ENCODE peak calls at places on chromosome 5, in six cellular contexts. One of them, this sample, is unnamed. For H3K9me3, the result is how much of the 10 kb centered on the place peaks cover.

GRCh38 chr5:86875539-86875938 is 257.8 kb downstream of the COX7C start:
- DNase-seq in ovary: no peak
- DNase-seq in lower lobe of right lung: no peak
- DNase-seq in tibial artery: no peak
- DNase-seq in heart right ventricle: no peak
- DNase-seq in IMR-90: no peak
- DNase-seq in this sample: no peak

GRCh38 chr5:33166522-33166921 is 274.2 kb upstream of the TARS1 start:
- DNase-seq in lower lobe of right lung: no peak
- DNase-seq in heart right ventricle: no peak
- DNase-seq in IMR-90: no peak
- DNase-seq in ovary: no peak
- DNase-seq in tibial artery: no peak
- DNase-seq in this sample: no peak

GRCh38 chr5:140926211-140926902 is at the start of gene PCDHAC1:
- DNase-seq in tibial artery: peak
- DNase-seq in IMR-90: no peak
- DNase-seq in lower lobe of right lung: peak
- DNase-seq in heart right ventricle: peak
- DNase-seq in ovary: peak
- DNase-seq in this sample: no peak

GRCh38 chr5:108312258-108312657 is 69.6 kb downstream of the FBXL17 start:
- DNase-seq in IMR-90: no peak
- DNase-seq in lower lobe of right lung: no peak
- DNase-seq in ovary: no peak
- DNase-seq in tibial artery: no peak
- DNase-seq in heart right ventricle: no peak
- DNase-seq in this sample: no peak

GRCh38 chr5:132369471-132370240 is at the start of gene SLC22A5:
- DNase-seq in ovary: peak
- DNase-seq in IMR-90: peak
- DNase-seq in tibial artery: peak
- DNase-seq in lower lobe of right lung: peak
- DNase-seq in heart right ventricle: peak
- DNase-seq in this sample: peak

GRCh38 chr5:173327948-173328895 is at the start of gene STC2:
- DNase-seq in IMR-90: peak
- DNase-seq in lower lobe of right lung: peak
- DNase-seq in heart right ventricle: peak
- DNase-seq in tibial artery: peak
- DNase-seq in ovary: no peak
- DNase-seq in this sample: no peak

GRCh38 chr5:80192507-80193241 is 63.2 kb downstream of the SERINC5 start:
- DNase-seq in tibial artery: no peak
- DNase-seq in lower lobe of right lung: no peak
- DNase-seq in heart right ventricle: no peak
- DNase-seq in ovary: peak
- DNase-seq in IMR-90: peak
- DNase-seq in this sample: no peak

GRCh38 chr5:134917070-134917831 is 12.3 kb downstream of the PCBD2 start:
- DNase-seq in ovary: no peak
- DNase-seq in lower lobe of right lung: no peak
- DNase-seq in heart right ventricle: no peak
- DNase-seq in tibial artery: no peak
- DNase-seq in IMR-90: no peak
- DNase-seq in this sample: no peak

GRCh38 chr5:65812648-65813047 is 90.6 kb downstream of the NLN start:
- DNase-seq in heart right ventricle: no peak
- DNase-seq in IMR-90: no peak
- DNase-seq in ovary: no peak
- DNase-seq in tibial artery: no peak
- DNase-seq in lower lobe of right lung: no peak
- DNase-seq in this sample: peak

GRCh38 chr5:36414869-36415282 is 113.2 kb upstream of the RANBP3L start:
- DNase-seq in lower lobe of right lung: no peak
- DNase-seq in tibial artery: no peak
- DNase-seq in IMR-90: peak
- DNase-seq in ovary: no peak
- DNase-seq in heart right ventricle: no peak
- DNase-seq in this sample: no peak

GRCh38 chr5:115472601-115473000 is 72.0 kb downstream of the FEM1C start:
- DNase-seq in lower lobe of right lung: no peak
- DNase-seq in heart right ventricle: peak
- DNase-seq in tibial artery: no peak
- DNase-seq in ovary: no peak
- DNase-seq in IMR-90: no peak
- DNase-seq in this sample: no peak

GRCh38 chr5:7348168-7348802 is 47.7 kb upstream of the ADCY2 start:
- DNase-seq in lower lobe of right lung: no peak
- DNase-seq in IMR-90: no peak
- DNase-seq in tibial artery: no peak
- DNase-seq in ovary: no peak
- DNase-seq in heart right ventricle: no peak
- DNase-seq in this sample: no peak

DNA sequence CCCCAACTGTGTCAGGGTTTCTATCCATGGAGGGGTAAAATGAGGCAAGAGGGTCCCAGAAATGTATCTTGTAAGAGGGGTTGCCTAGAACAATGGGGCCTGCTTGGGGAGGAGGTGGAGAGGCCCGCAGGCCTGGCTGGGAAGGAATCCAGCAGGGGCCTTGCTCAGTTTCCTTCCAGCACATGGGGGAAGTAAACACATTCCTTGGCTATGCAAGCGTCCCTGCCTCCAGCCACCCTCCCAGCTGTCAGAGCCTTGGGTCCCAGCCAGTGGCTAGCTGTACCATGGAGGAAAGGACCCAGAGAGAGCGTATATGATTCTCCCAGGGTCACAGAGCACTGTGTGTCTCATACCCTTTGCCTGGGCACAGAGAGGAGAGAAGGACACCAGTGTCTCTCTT is 71.1 kb upstream of the IL17B start:
- DNase-seq in lower lobe of right lung: no peak
- DNase-seq in tibial artery: peak
- DNase-seq in heart right ventricle: peak
- DNase-seq in IMR-90: peak
- DNase-seq in ovary: peak
- DNase-seq in this sample: no peak
- H3K27ac ChIP-seq in lower lobe of right lung: peak
- H3K27ac ChIP-seq in tibial artery: peak
- H3K27ac ChIP-seq in heart right ventricle: peak
- H3K27ac ChIP-seq in IMR-90: peak
- H3K27ac ChIP-seq in ovary: peak
- H3K27ac ChIP-seq in this sample: no peak

DNA sequence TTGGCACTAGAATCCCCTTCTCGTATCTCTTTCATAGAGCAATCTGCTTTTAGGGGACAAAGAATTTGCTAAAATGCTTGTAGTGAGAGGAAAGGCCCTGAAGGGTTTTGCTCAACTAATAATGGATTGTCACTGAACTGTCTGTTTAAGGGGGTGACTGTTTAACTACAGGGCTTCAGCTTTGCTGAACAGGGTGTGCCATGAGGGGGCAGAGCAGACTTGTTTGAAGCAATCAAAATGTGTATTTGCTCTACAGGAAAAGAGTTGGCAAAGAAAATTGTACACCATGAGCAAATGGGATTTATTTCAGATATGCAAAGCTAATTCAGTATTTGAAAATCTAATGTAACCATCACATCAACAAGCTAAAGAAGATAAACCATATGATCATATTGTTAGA is 154.3 kb downstream of the GABRG2 start:
- DNase-seq in IMR-90: no peak
- DNase-seq in ovary: no peak
- DNase-seq in lower lobe of right lung: no peak
- DNase-seq in tibial artery: no peak
- DNase-seq in heart right ventricle: no peak
- DNase-seq in this sample: no peak
- H3K9me3 ChIP-seq in IMR-90: under half
- H3K9me3 ChIP-seq in ovary: under half
- H3K9me3 ChIP-seq in lower lobe of right lung: under half
- H3K9me3 ChIP-seq in tibial artery: under half
- H3K9me3 ChIP-seq in heart right ventricle: under half
- H3K9me3 ChIP-seq in this sample: under half

GRCh38 chr5:81749186-81749561 is 1.7 kb downstream of the SSBP2 start:
- DNase-seq in ovary: peak
- DNase-seq in lower lobe of right lung: no peak
- DNase-seq in tibial artery: no peak
- DNase-seq in heart right ventricle: no peak
- DNase-seq in IMR-90: no peak
- DNase-seq in this sample: no peak
- H3K27ac ChIP-seq in ovary: peak
- H3K27ac ChIP-seq in lower lobe of right lung: peak
- H3K27ac ChIP-seq in tibial artery: peak
- H3K27ac ChIP-seq in heart right ventricle: peak
- H3K27ac ChIP-seq in IMR-90: no peak
- H3K27ac ChIP-seq in this sample: peak

GRCh38 chr5:181142054-181142453 is 5.3 kb upstream of the OR2V2 start:
- DNase-seq in heart right ventricle: no peak
- DNase-seq in lower lobe of right lung: no peak
- DNase-seq in IMR-90: no peak
- DNase-seq in tibial artery: no peak
- DNase-seq in ovary: no peak
- DNase-seq in this sample: no peak
- H3K9me3 ChIP-seq in heart right ventricle: under half
- H3K9me3 ChIP-seq in lower lobe of right lung: under half
- H3K9me3 ChIP-seq in IMR-90: under half
- H3K9me3 ChIP-seq in tibial artery: under half
- H3K9me3 ChIP-seq in ovary: under half
- H3K9me3 ChIP-seq in this sample: under half

GRCh38 chr5:143141652-143142051 is 261.8 kb downstream of the NR3C1 start:
- DNase-seq in IMR-90: no peak
- DNase-seq in tibial artery: peak
- DNase-seq in heart right ventricle: no peak
- DNase-seq in ovary: no peak
- DNase-seq in lower lobe of right lung: no peak
- DNase-seq in this sample: no peak

GRCh38 chr5:143143973-143144372 is 259.5 kb downstream of the NR3C1 start:
- DNase-seq in IMR-90: peak
- DNase-seq in tibial artery: no peak
- DNase-seq in heart right ventricle: no peak
- DNase-seq in ovary: no peak
- DNase-seq in lower lobe of right lung: no peak
- DNase-seq in this sample: no peak

GRCh38 chr5:143145388-143145787 is 258.1 kb downstream of the NR3C1 start:
- DNase-seq in lower lobe of right lung: no peak
- DNase-seq in IMR-90: no peak
- DNase-seq in heart right ventricle: no peak
- DNase-seq in tibial artery: no peak
- DNase-seq in ovary: no peak
- DNase-seq in this sample: no peak

GRCh38 chr5:143140492-143141231 is 262.8 kb downstream of the NR3C1 start:
- DNase-seq in lower lobe of right lung: peak
- DNase-seq in tibial artery: no peak
- DNase-seq in heart right ventricle: no peak
- DNase-seq in IMR-90: no peak
- DNase-seq in ovary: no peak
- DNase-seq in this sample: no peak

GRCh38 chr5:143142596-143143435 is 260.7 kb downstream of the NR3C1 start:
- DNase-seq in ovary: peak
- DNase-seq in lower lobe of right lung: no peak
- DNase-seq in IMR-90: peak
- DNase-seq in tibial artery: peak
- DNase-seq in heart right ventricle: peak
- DNase-seq in this sample: no peak
- H3K27ac ChIP-seq in ovary: peak
- H3K27ac ChIP-seq in lower lobe of right lung: no peak
- H3K27ac ChIP-seq in IMR-90: no peak
- H3K27ac ChIP-seq in tibial artery: peak
- H3K27ac ChIP-seq in heart right ventricle: peak
- H3K27ac ChIP-seq in this sample: no peak

DNA sequence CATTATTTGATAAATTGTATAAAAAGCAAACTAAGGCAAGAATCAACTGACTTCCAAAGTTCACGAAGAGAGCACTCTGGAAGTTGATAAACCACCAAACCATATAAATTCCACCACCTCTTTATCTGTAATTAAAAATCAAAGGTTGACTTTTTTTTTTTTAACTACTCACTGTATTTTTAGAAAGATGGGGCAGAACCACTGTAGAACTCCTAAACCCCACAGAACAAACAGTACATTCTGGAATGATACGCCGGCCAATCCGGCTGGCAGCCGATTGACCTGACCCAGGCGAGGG is 435 bp upstream of the CCNG1 start:
- DNase-seq in IMR-90: no peak
- DNase-seq in tibial artery: no peak
- DNase-seq in heart right ventricle: no peak
- DNase-seq in lower lobe of right lung: no peak
- DNase-seq in ovary: no peak
- DNase-seq in this sample: no peak
- H3K9me3 ChIP-seq in IMR-90: under half
- H3K9me3 ChIP-seq in tibial artery: under half
- H3K9me3 ChIP-seq in heart right ventricle: under half
- H3K9me3 ChIP-seq in lower lobe of right lung: under half
- H3K9me3 ChIP-seq in ovary: under half
- H3K9me3 ChIP-seq in this sample: under half

GRCh38 chr5:38600334-38601045 is 44.0 kb upstream of the LIFR start:
- DNase-seq in tibial artery: no peak
- DNase-seq in heart right ventricle: no peak
- DNase-seq in ovary: no peak
- DNase-seq in lower lobe of right lung: no peak
- DNase-seq in IMR-90: peak
- DNase-seq in this sample: no peak
- H3K27ac ChIP-seq in tibial artery: no peak
- H3K27ac ChIP-seq in heart right ventricle: peak
- H3K27ac ChIP-seq in ovary: no peak
- H3K27ac ChIP-seq in lower lobe of right lung: no peak
- H3K27ac ChIP-seq in IMR-90: no peak
- H3K27ac ChIP-seq in this sample: no peak

DNA sequence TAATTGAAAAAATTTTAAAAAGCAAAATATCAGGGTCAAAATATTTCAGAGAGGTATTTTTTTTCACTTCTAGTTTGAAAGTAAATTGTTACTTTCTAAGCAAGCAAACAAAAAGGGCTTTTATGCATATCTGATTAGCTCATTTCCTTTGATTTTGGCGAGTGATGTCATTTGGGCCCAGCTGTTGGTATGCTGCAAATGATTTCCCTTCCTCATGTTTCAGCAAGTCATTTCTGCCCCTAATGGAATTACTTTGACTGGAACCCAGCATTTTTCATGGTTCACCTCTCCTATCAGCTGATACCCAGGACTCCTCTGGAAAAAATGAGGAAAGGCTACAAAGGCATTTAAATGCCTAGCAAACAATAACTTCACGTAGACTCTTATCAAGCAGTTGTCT is 500.6 kb downstream of the EBF1 start:
- DNase-seq in IMR-90: peak
- DNase-seq in tibial artery: no peak
- DNase-seq in ovary: no peak
- DNase-seq in heart right ventricle: no peak
- DNase-seq in lower lobe of right lung: no peak
- DNase-seq in this sample: no peak
- H3K9me3 ChIP-seq in IMR-90: under half
- H3K9me3 ChIP-seq in tibial artery: under half
- H3K9me3 ChIP-seq in ovary: under half
- H3K9me3 ChIP-seq in heart right ventricle: under half
- H3K9me3 ChIP-seq in lower lobe of right lung: under half
- H3K9me3 ChIP-seq in this sample: under half